ENCODE peak calls at places on chromosomes 1 and 21, in seven cellular contexts. One of them, this sample, is unnamed.

GRCh38 chr1:15076807-15077206 is 76.7 kb upstream of the TMEM51 start:
- DNase-seq in A549: no peak
- DNase-seq in heart left ventricle: no peak
- DNase-seq in uterus: no peak
- DNase-seq in adrenal gland: no peak
- DNase-seq in esophagus squamous epithelium: no peak
- DNase-seq in stomach: no peak
- DNase-seq in this sample: no peak

GRCh38 chr1:20153000-20153418 is 13.9 kb downstream of the PLA2G2F start:
- DNase-seq in adrenal gland: no peak
- DNase-seq in uterus: no peak
- DNase-seq in esophagus squamous epithelium: no peak
- DNase-seq in stomach: no peak
- DNase-seq in A549: peak; percentile 11
- DNase-seq in heart left ventricle: no peak
- DNase-seq in this sample: no peak

GRCh38 chr1:208242829-208243521 is 1.2 kb downstream of the PLXNA2 start:
- DNase-seq in A549: peak; percentile 33
- DNase-seq in adrenal gland: peak; percentile 34
- DNase-seq in heart left ventricle: no peak
- DNase-seq in stomach: peak; percentile 53
- DNase-seq in uterus: no peak
- DNase-seq in esophagus squamous epithelium: no peak
- DNase-seq in this sample: peak; percentile 81

GRCh38 chr1:16459503-16459902 is 19.0 kb downstream of the NECAP2 start:
- DNase-seq in adrenal gland: no peak
- DNase-seq in uterus: no peak
- DNase-seq in A549: no peak
- DNase-seq in heart left ventricle: no peak
- DNase-seq in stomach: no peak
- DNase-seq in esophagus squamous epithelium: no peak
- DNase-seq in this sample: no peak

GRCh38 chr1:33061827-33062226 is 19.1 kb upstream of the AZIN2 start:
- DNase-seq in heart left ventricle: no peak
- DNase-seq in stomach: no peak
- DNase-seq in uterus: no peak
- DNase-seq in A549: no peak
- DNase-seq in esophagus squamous epithelium: no peak
- DNase-seq in adrenal gland: no peak
- DNase-seq in this sample: no peak

GRCh38 chr1:70745199-70745598 is 302.4 kb downstream of the PTGER3 start:
- DNase-seq in uterus: no peak
- DNase-seq in A549: no peak
- DNase-seq in adrenal gland: no peak
- DNase-seq in stomach: no peak
- DNase-seq in heart left ventricle: no peak
- DNase-seq in esophagus squamous epithelium: no peak
- DNase-seq in this sample: no peak

GRCh38 chr1:208781391-208782035 is 537.3 kb upstream of the PLXNA2 start:
- DNase-seq in esophagus squamous epithelium: no peak
- DNase-seq in uterus: no peak
- DNase-seq in A549: no peak
- DNase-seq in heart left ventricle: no peak
- DNase-seq in stomach: no peak
- DNase-seq in adrenal gland: no peak
- DNase-seq in this sample: no peak

GRCh38 chr1:237470712-237471310 is 419.9 kb downstream of the ZP4 start:
- DNase-seq in stomach: peak; percentile 50
- DNase-seq in uterus: no peak
- DNase-seq in adrenal gland: no peak
- DNase-seq in heart left ventricle: peak; percentile 47
- DNase-seq in A549: peak; percentile 50
- DNase-seq in esophagus squamous epithelium: no peak
- DNase-seq in this sample: no peak

GRCh38 chr1:236837897-236838296 is 42.8 kb downstream of the MTR start:
- DNase-seq in stomach: no peak
- DNase-seq in uterus: no peak
- DNase-seq in heart left ventricle: no peak
- DNase-seq in adrenal gland: no peak
- DNase-seq in A549: no peak
- DNase-seq in esophagus squamous epithelium: no peak
- DNase-seq in this sample: no peak

GRCh38 chr21:27076035-27076434 is 109.1 kb upstream of the ADAMTS5 start:
- DNase-seq in uterus: no peak
- DNase-seq in adrenal gland: no peak
- DNase-seq in A549: no peak
- DNase-seq in heart left ventricle: no peak
- DNase-seq in stomach: no peak
- DNase-seq in esophagus squamous epithelium: no peak
- DNase-seq in this sample: no peak

GRCh38 chr1:20090119-20090518 is 20.1 kb downstream of the PLA2G5 start:
- DNase-seq in uterus: no peak
- DNase-seq in esophagus squamous epithelium: no peak
- DNase-seq in stomach: no peak
- DNase-seq in heart left ventricle: no peak
- DNase-seq in A549: no peak
- DNase-seq in adrenal gland: no peak
- DNase-seq in this sample: no peak

GRCh38 chr21:31880816-31881215 is 8.0 kb downstream of the HUNK start:
- DNase-seq in heart left ventricle: no peak
- DNase-seq in adrenal gland: no peak
- DNase-seq in A549: no peak
- DNase-seq in uterus: no peak
- DNase-seq in stomach: no peak
- DNase-seq in esophagus squamous epithelium: no peak
- DNase-seq in this sample: peak; percentile 52

GRCh38 chr1:78370356-78370755 is 120.4 kb upstream of the PTGFR start:
- DNase-seq in esophagus squamous epithelium: no peak
- DNase-seq in uterus: no peak
- DNase-seq in A549: no peak
- DNase-seq in stomach: no peak
- DNase-seq in adrenal gland: no peak
- DNase-seq in heart left ventricle: no peak
- DNase-seq in this sample: no peak

GRCh38 chr1:59751801-59752200 is 62.9 kb upstream of the HOOK1 start:
- DNase-seq in stomach: no peak
- DNase-seq in A549: no peak
- DNase-seq in uterus: no peak
- DNase-seq in esophagus squamous epithelium: no peak
- DNase-seq in adrenal gland: no peak
- DNase-seq in heart left ventricle: no peak
- DNase-seq in this sample: no peak

GRCh38 chr1:226572325-226572726 is 23.8 kb downstream of the STUM start:
- DNase-seq in stomach: no peak
- DNase-seq in esophagus squamous epithelium: no peak
- DNase-seq in heart left ventricle: no peak
- DNase-seq in A549: no peak
- DNase-seq in adrenal gland: no peak
- DNase-seq in uterus: no peak
- DNase-seq in this sample: no peak

GRCh38 chr1:23441446-23442148 is 17.0 kb upstream of the TCEA3 start:
- DNase-seq in A549: no peak
- DNase-seq in stomach: no peak
- DNase-seq in heart left ventricle: no peak
- DNase-seq in esophagus squamous epithelium: no peak
- DNase-seq in uterus: peak; percentile 38
- DNase-seq in adrenal gland: no peak
- DNase-seq in this sample: no peak

GRCh38 chr1:85049735-85050166 is 1.5 kb upstream of the MCOLN3 start:
- DNase-seq in heart left ventricle: no peak
- DNase-seq in A549: no peak
- DNase-seq in uterus: no peak
- DNase-seq in adrenal gland: no peak
- DNase-seq in stomach: no peak
- DNase-seq in esophagus squamous epithelium: no peak
- DNase-seq in this sample: no peak

GRCh38 chr1:75124510-75124909 is 9.7 kb upstream of the LHX8 start:
- DNase-seq in stomach: no peak
- DNase-seq in A549: no peak
- DNase-seq in heart left ventricle: no peak
- DNase-seq in adrenal gland: no peak
- DNase-seq in uterus: no peak
- DNase-seq in esophagus squamous epithelium: no peak
- DNase-seq in this sample: peak; percentile 53

GRCh38 chr21:35189077-35189863 is 140.2 kb upstream of the RUNX1 start:
- DNase-seq in uterus: peak; percentile 65
- DNase-seq in A549: no peak
- DNase-seq in stomach: no peak
- DNase-seq in adrenal gland: no peak
- DNase-seq in esophagus squamous epithelium: no peak
- DNase-seq in heart left ventricle: no peak
- DNase-seq in this sample: no peak

GRCh38 chr1:154158307-154159125 is 3.6 kb upstream of the NUP210L start:
- DNase-seq in heart left ventricle: no peak
- DNase-seq in stomach: no peak
- DNase-seq in A549: no peak
- DNase-seq in adrenal gland: no peak
- DNase-seq in uterus: no peak
- DNase-seq in esophagus squamous epithelium: no peak
- DNase-seq in this sample: no peak

GRCh38 chr1:193462629-193463320 is 276.4 kb upstream of the B3GALT2 start:
- DNase-seq in adrenal gland: no peak
- DNase-seq in A549: no peak
- DNase-seq in esophagus squamous epithelium: no peak
- DNase-seq in heart left ventricle: no peak
- DNase-seq in uterus: no peak
- DNase-seq in stomach: no peak
- DNase-seq in this sample: no peak

GRCh38 chr1:88189525-88189924 is 494.5 kb upstream of the PKN2 start:
- DNase-seq in esophagus squamous epithelium: no peak
- DNase-seq in stomach: no peak
- DNase-seq in heart left ventricle: no peak
- DNase-seq in A549: no peak
- DNase-seq in adrenal gland: no peak
- DNase-seq in uterus: no peak
- DNase-seq in this sample: no peak

GRCh38 chr21:15355066-15355465 is 290.3 kb upstream of the NRIP1 start:
- DNase-seq in heart left ventricle: no peak
- DNase-seq in uterus: no peak
- DNase-seq in esophagus squamous epithelium: no peak
- DNase-seq in adrenal gland: no peak
- DNase-seq in stomach: no peak
- DNase-seq in A549: no peak
- DNase-seq in this sample: no peak

GRCh38 chr1:219794085-219794743 is 134.1 kb downstream of the SLC30A10 start:
- DNase-seq in uterus: no peak
- DNase-seq in esophagus squamous epithelium: no peak
- DNase-seq in stomach: no peak
- DNase-seq in heart left ventricle: no peak
- DNase-seq in adrenal gland: no peak
- DNase-seq in A549: no peak
- DNase-seq in this sample: no peak

GRCh38 chr1:27736252-27736651 is 10.5 kb downstream of the FAM76A start:
- DNase-seq in A549: no peak
- DNase-seq in esophagus squamous epithelium: no peak
- DNase-seq in adrenal gland: no peak
- DNase-seq in stomach: no peak
- DNase-seq in heart left ventricle: no peak
- DNase-seq in uterus: no peak
- DNase-seq in this sample: no peak

GRCh38 chr1:147721711-147722110 is 38.7 kb downstream of the GJA5 start:
- DNase-seq in adrenal gland: no peak
- DNase-seq in uterus: no peak
- DNase-seq in heart left ventricle: no peak
- DNase-seq in esophagus squamous epithelium: no peak
- DNase-seq in A549: no peak
- DNase-seq in stomach: no peak
- DNase-seq in this sample: no peak

GRCh38 chr1:236489710-236490377 is 33.9 kb upstream of the LGALS8 start:
- DNase-seq in stomach: peak; percentile 31
- DNase-seq in A549: peak; percentile 76
- DNase-seq in heart left ventricle: no peak
- DNase-seq in adrenal gland: peak; percentile 19
- DNase-seq in uterus: no peak
- DNase-seq in esophagus squamous epithelium: no peak
- DNase-seq in this sample: no peak

GRCh38 chr1:41656088-41656487 is 171.6 kb upstream of the EDN2 start:
- DNase-seq in stomach: no peak
- DNase-seq in adrenal gland: no peak
- DNase-seq in heart left ventricle: no peak
- DNase-seq in uterus: no peak
- DNase-seq in A549: no peak
- DNase-seq in esophagus squamous epithelium: no peak
- DNase-seq in this sample: no peak

GRCh38 chr1:175095069-175095468 is 27.4 kb downstream of the TNN start:
- DNase-seq in uterus: no peak
- DNase-seq in esophagus squamous epithelium: no peak
- DNase-seq in adrenal gland: no peak
- DNase-seq in heart left ventricle: no peak
- DNase-seq in A549: no peak
- DNase-seq in stomach: no peak
- DNase-seq in this sample: no peak

GRCh38 chr21:38188037-38188436 is 68.8 kb upstream of the KCNJ15 start:
- DNase-seq in A549: no peak
- DNase-seq in adrenal gland: no peak
- DNase-seq in esophagus squamous epithelium: no peak
- DNase-seq in heart left ventricle: no peak
- DNase-seq in stomach: no peak
- DNase-seq in uterus: no peak
- DNase-seq in this sample: no peak

GRCh38 chr1:225321784-225322183 is 106.1 kb downstream of the LBR start:
- DNase-seq in A549: no peak
- DNase-seq in uterus: no peak
- DNase-seq in adrenal gland: no peak
- DNase-seq in heart left ventricle: no peak
- DNase-seq in stomach: no peak
- DNase-seq in esophagus squamous epithelium: no peak
- DNase-seq in this sample: no peak
- TF ChIP-seq POLR2A in A549: no peak
- TF ChIP-seq POLR2A in uterus: no peak
- TF ChIP-seq POLR2A in adrenal gland: no peak
- TF ChIP-seq POLR2A in heart left ventricle: no peak
- TF ChIP-seq POLR2A in stomach: no peak
- TF ChIP-seq POLR2A in esophagus squamous epithelium: no peak
- TF ChIP-seq POLR2A in this sample: no peak

GRCh38 chr1:155173478-155174333 is at the start of gene TRIM46:
- DNase-seq in uterus: no peak
- DNase-seq in stomach: peak; percentile 25
- DNase-seq in A549: peak; percentile 65
- DNase-seq in heart left ventricle: peak; percentile 27
- DNase-seq in adrenal gland: peak; percentile 48
- DNase-seq in esophagus squamous epithelium: no peak
- DNase-seq in this sample: peak; percentile 88
- TF ChIP-seq CTCF in uterus: no peak
- TF ChIP-seq CTCF in stomach: no peak
- TF ChIP-seq CTCF in A549: peak; percentile 27
- TF ChIP-seq CTCF in heart left ventricle: no peak
- TF ChIP-seq CTCF in adrenal gland: peak; percentile 22
- TF ChIP-seq CTCF in esophagus squamous epithelium: no peak
- TF ChIP-seq CTCF in this sample: no peak

GRCh38 chr1:61050541-61051454 is 31.6 kb upstream of the NFIA start:
- DNase-seq in A549: no peak
- DNase-seq in esophagus squamous epithelium: no peak
- DNase-seq in heart left ventricle: peak; percentile 81
- DNase-seq in uterus: no peak
- DNase-seq in stomach: peak; percentile 49
- DNase-seq in adrenal gland: peak; percentile 66
- DNase-seq in this sample: peak; percentile 92
- TF ChIP-seq POLR2A in A549: no peak
- TF ChIP-seq POLR2A in esophagus squamous epithelium: peak; percentile 7
- TF ChIP-seq POLR2A in heart left ventricle: no peak
- TF ChIP-seq POLR2A in uterus: peak; percentile 29
- TF ChIP-seq POLR2A in stomach: no peak
- TF ChIP-seq POLR2A in adrenal gland: no peak
- TF ChIP-seq POLR2A in this sample: no peak

GRCh38 chr1:98792123-98792522 is 130.6 kb downstream of the SNX7 start:
- DNase-seq in esophagus squamous epithelium: no peak
- DNase-seq in uterus: no peak
- DNase-seq in stomach: no peak
- DNase-seq in A549: no peak
- DNase-seq in heart left ventricle: no peak
- DNase-seq in adrenal gland: no peak
- DNase-seq in this sample: no peak
- TF ChIP-seq CTCF in esophagus squamous epithelium: no peak
- TF ChIP-seq CTCF in uterus: no peak
- TF ChIP-seq CTCF in stomach: no peak
- TF ChIP-seq CTCF in A549: no peak
- TF ChIP-seq CTCF in heart left ventricle: no peak
- TF ChIP-seq CTCF in adrenal gland: no peak
- TF ChIP-seq CTCF in this sample: no peak